ENCODE peak calls at places on chromosome 13, in five cellular contexts. One of them, this sample, is unnamed.

GRCh38 chr13:114093118-114093517 is 39.3 kb downstream of the RASA3 start:
- DNase-seq in anterior cingulate cortex: no peak
- DNase-seq in activated CD4-positive, CD25-positive, alpha-beta regulatory T cell treated with anti-CD3 and anti-CD28 coated beads, Interleukin-2, amount 50 U/mL, for 16 hours: no peak
- DNase-seq in NCI-H2171 treated with DMSO at 0.1 percent for 48 hours: no peak
- DNase-seq in A172: no peak
- DNase-seq in this sample: no peak

GRCh38 chr13:26475176-26476110 is 82.0 kb upstream of the WASF3 start:
- DNase-seq in anterior cingulate cortex: no peak
- DNase-seq in activated CD4-positive, CD25-positive, alpha-beta regulatory T cell treated with anti-CD3 and anti-CD28 coated beads, Interleukin-2, amount 50 U/mL, for 16 hours: no peak
- DNase-seq in NCI-H2171 treated with DMSO at 0.1 percent for 48 hours: no peak
- DNase-seq in A172: no peak
- DNase-seq in this sample: peak

GRCh38 chr13:104773775-104774174 is 1707.6 kb upstream of the SLC10A2 start:
- DNase-seq in anterior cingulate cortex: no peak
- DNase-seq in activated CD4-positive, CD25-positive, alpha-beta regulatory T cell treated with anti-CD3 and anti-CD28 coated beads, Interleukin-2, amount 50 U/mL, for 16 hours: no peak
- DNase-seq in NCI-H2171 treated with DMSO at 0.1 percent for 48 hours: peak
- DNase-seq in A172: peak
- DNase-seq in this sample: no peak

GRCh38 chr13:86757236-86757978 is 913.8 kb upstream of the SLITRK5 start:
- DNase-seq in anterior cingulate cortex: no peak
- DNase-seq in activated CD4-positive, CD25-positive, alpha-beta regulatory T cell treated with anti-CD3 and anti-CD28 coated beads, Interleukin-2, amount 50 U/mL, for 16 hours: no peak
- DNase-seq in NCI-H2171 treated with DMSO at 0.1 percent for 48 hours: no peak
- DNase-seq in A172: peak
- DNase-seq in this sample: no peak

GRCh38 chr13:80469841-80470378 is 129.0 kb upstream of the SPRY2 start:
- DNase-seq in anterior cingulate cortex: no peak
- DNase-seq in activated CD4-positive, CD25-positive, alpha-beta regulatory T cell treated with anti-CD3 and anti-CD28 coated beads, Interleukin-2, amount 50 U/mL, for 16 hours: no peak
- DNase-seq in NCI-H2171 treated with DMSO at 0.1 percent for 48 hours: no peak
- DNase-seq in A172: peak
- DNase-seq in this sample: no peak

GRCh38 chr13:48859168-48860105 is 116.3 kb upstream of the FNDC3A start:
- DNase-seq in anterior cingulate cortex: no peak
- DNase-seq in activated CD4-positive, CD25-positive, alpha-beta regulatory T cell treated with anti-CD3 and anti-CD28 coated beads, Interleukin-2, amount 50 U/mL, for 16 hours: no peak
- DNase-seq in NCI-H2171 treated with DMSO at 0.1 percent for 48 hours: no peak
- DNase-seq in A172: no peak
- DNase-seq in this sample: no peak

GRCh38 chr13:107250626-107251025 is 682.7 kb upstream of the ARGLU1 start:
- DNase-seq in anterior cingulate cortex: no peak
- DNase-seq in activated CD4-positive, CD25-positive, alpha-beta regulatory T cell treated with anti-CD3 and anti-CD28 coated beads, Interleukin-2, amount 50 U/mL, for 16 hours: no peak
- DNase-seq in NCI-H2171 treated with DMSO at 0.1 percent for 48 hours: no peak
- DNase-seq in A172: no peak
- DNase-seq in this sample: no peak

GRCh38 chr13:25836709-25837316 is 215.0 kb downstream of the SHISA2 start:
- DNase-seq in anterior cingulate cortex: no peak
- DNase-seq in activated CD4-positive, CD25-positive, alpha-beta regulatory T cell treated with anti-CD3 and anti-CD28 coated beads, Interleukin-2, amount 50 U/mL, for 16 hours: no peak
- DNase-seq in NCI-H2171 treated with DMSO at 0.1 percent for 48 hours: no peak
- DNase-seq in A172: no peak
- DNase-seq in this sample: no peak

GRCh38 chr13:73223372-73223781 is 164.6 kb downstream of the KLF5 start:
- DNase-seq in anterior cingulate cortex: no peak
- DNase-seq in activated CD4-positive, CD25-positive, alpha-beta regulatory T cell treated with anti-CD3 and anti-CD28 coated beads, Interleukin-2, amount 50 U/mL, for 16 hours: no peak
- DNase-seq in NCI-H2171 treated with DMSO at 0.1 percent for 48 hours: no peak
- DNase-seq in A172: no peak
- DNase-seq in this sample: no peak

GRCh38 chr13:112226320-112227002 is 149.7 kb upstream of the SPACA7 start:
- DNase-seq in anterior cingulate cortex: no peak
- DNase-seq in activated CD4-positive, CD25-positive, alpha-beta regulatory T cell treated with anti-CD3 and anti-CD28 coated beads, Interleukin-2, amount 50 U/mL, for 16 hours: no peak
- DNase-seq in NCI-H2171 treated with DMSO at 0.1 percent for 48 hours: no peak
- DNase-seq in A172: no peak
- DNase-seq in this sample: no peak

GRCh38 chr13:60090579-60090978 is 73.1 kb downstream of the DIAPH3 start:
- DNase-seq in anterior cingulate cortex: no peak
- DNase-seq in activated CD4-positive, CD25-positive, alpha-beta regulatory T cell treated with anti-CD3 and anti-CD28 coated beads, Interleukin-2, amount 50 U/mL, for 16 hours: no peak
- DNase-seq in NCI-H2171 treated with DMSO at 0.1 percent for 48 hours: no peak
- DNase-seq in A172: no peak
- DNase-seq in this sample: no peak

GRCh38 chr13:97356592-97356991 is 77.4 kb upstream of the RAP2A start:
- DNase-seq in anterior cingulate cortex: no peak
- DNase-seq in activated CD4-positive, CD25-positive, alpha-beta regulatory T cell treated with anti-CD3 and anti-CD28 coated beads, Interleukin-2, amount 50 U/mL, for 16 hours: no peak
- DNase-seq in NCI-H2171 treated with DMSO at 0.1 percent for 48 hours: no peak
- DNase-seq in A172: no peak
- DNase-seq in this sample: no peak

GRCh38 chr13:73810647-73811046 is 323.6 kb downstream of the KLF12 start:
- DNase-seq in anterior cingulate cortex: no peak
- DNase-seq in activated CD4-positive, CD25-positive, alpha-beta regulatory T cell treated with anti-CD3 and anti-CD28 coated beads, Interleukin-2, amount 50 U/mL, for 16 hours: no peak
- DNase-seq in NCI-H2171 treated with DMSO at 0.1 percent for 48 hours: no peak
- DNase-seq in A172: no peak
- DNase-seq in this sample: no peak

GRCh38 chr13:44240611-44241010 is 133.0 kb upstream of the SERP2 start:
- DNase-seq in anterior cingulate cortex: no peak
- DNase-seq in activated CD4-positive, CD25-positive, alpha-beta regulatory T cell treated with anti-CD3 and anti-CD28 coated beads, Interleukin-2, amount 50 U/mL, for 16 hours: no peak
- DNase-seq in NCI-H2171 treated with DMSO at 0.1 percent for 48 hours: no peak
- DNase-seq in A172: no peak
- DNase-seq in this sample: peak

GRCh38 chr13:76271728-76272232 is 614.4 kb downstream of the KCTD12 start:
- DNase-seq in anterior cingulate cortex: no peak
- DNase-seq in activated CD4-positive, CD25-positive, alpha-beta regulatory T cell treated with anti-CD3 and anti-CD28 coated beads, Interleukin-2, amount 50 U/mL, for 16 hours: no peak
- DNase-seq in NCI-H2171 treated with DMSO at 0.1 percent for 48 hours: no peak
- DNase-seq in A172: no peak
- DNase-seq in this sample: no peak

GRCh38 chr13:33072282-33072681 is 56.1 kb downstream of the KL start:
- DNase-seq in anterior cingulate cortex: no peak
- DNase-seq in activated CD4-positive, CD25-positive, alpha-beta regulatory T cell treated with anti-CD3 and anti-CD28 coated beads, Interleukin-2, amount 50 U/mL, for 16 hours: no peak
- DNase-seq in NCI-H2171 treated with DMSO at 0.1 percent for 48 hours: no peak
- DNase-seq in A172: no peak
- DNase-seq in this sample: no peak

GRCh38 chr13:74246398-74246975 is 112.3 kb upstream of the KLF12 start:
- DNase-seq in anterior cingulate cortex: no peak
- DNase-seq in activated CD4-positive, CD25-positive, alpha-beta regulatory T cell treated with anti-CD3 and anti-CD28 coated beads, Interleukin-2, amount 50 U/mL, for 16 hours: no peak
- DNase-seq in NCI-H2171 treated with DMSO at 0.1 percent for 48 hours: peak
- DNase-seq in A172: no peak
- DNase-seq in this sample: no peak

GRCh38 chr13:84481958-84482357 is 599.7 kb upstream of the SLITRK1 start:
- DNase-seq in anterior cingulate cortex: no peak
- DNase-seq in activated CD4-positive, CD25-positive, alpha-beta regulatory T cell treated with anti-CD3 and anti-CD28 coated beads, Interleukin-2, amount 50 U/mL, for 16 hours: no peak
- DNase-seq in NCI-H2171 treated with DMSO at 0.1 percent for 48 hours: no peak
- DNase-seq in A172: no peak
- DNase-seq in this sample: no peak